ENCODE peak calls at places on chromosomes 11 and 22, in nine cellular contexts. J, C, U, W, H, V, L, G and F are unnamed samples.

GRCh38 chr11:8005556-8005955 is 18.4 kb downstream of the EIF3F start:
- DNase-seq in H (no peak), U (no peak), C (no peak), L (no peak), W (no peak), G (no peak), V (no peak), J (no peak), F (no peak)

GRCh38 chr22:19150482-19151328 is 613 bp upstream of the GSC2 start:
- DNase-seq in J (no peak), G (no peak), W (no peak), C (no peak), L (no peak), U (no peak), V (no peak), H (no peak), F (no peak)

GRCh38 chr22:19875531-19876313 is 21.0 kb upstream of the GNB1L start:
- DNase-seq in J (no peak), H (no peak), V (no peak), L (no peak), W (no peak), U (no peak), G (no peak), C (no peak), F (no peak)

GRCh38 chr11:92443109-92443508 is 218.5 kb downstream of the FAT3 start:
- DNase-seq in J (no peak), V (no peak), L (no peak), W (no peak), G (no peak), C (no peak), U (no peak), H (no peak), F (no peak)

GRCh38 chr11:6926208-6927029 is at the start of gene ZNF215:
- DNase-seq in U (peak; percentile 82), C (peak; percentile 58), W (peak; percentile 37), V (peak; percentile 84), H (peak; percentile 96), J (peak; percentile 70), L (peak; percentile 91), G (no peak), F (peak; percentile 55)

GRCh38 chr11:119209186-119209585 is 3.0 kb downstream of the CBL start:
- DNase-seq in J (no peak), C (no peak), G (no peak), U (no peak), V (no peak), L (no peak), H (no peak), W (no peak), F (no peak)

GRCh38 chr11:89235976-89236375 is 58.3 kb downstream of the TYR start:
- DNase-seq in J (no peak), V (peak; percentile 1), C (no peak), L (no peak), U (no peak), G (no peak), H (no peak), W (no peak), F (no peak)

GRCh38 chr11:113274708-113275582 is 39.4 kb upstream of the TTC12 start:
- DNase-seq in G (no peak), U (peak; percentile 4), V (peak; percentile 17), C (no peak), H (peak; percentile 52), W (no peak), J (no peak), L (no peak), F (no peak)

GRCh38 chr11:29328961-29329441 is 687.8 kb downstream of the KCNA4 start:
- DNase-seq in V (peak; percentile 92), W (peak; percentile 70), L (peak; percentile 71), J (peak; percentile 8), H (peak; percentile 28), C (no peak), U (peak; percentile 56), G (no peak), F (peak; percentile 90)

GRCh38 chr22:48316876-48317250 is 1510.8 kb downstream of the BRD1 start:
- DNase-seq in C (no peak), U (no peak), W (no peak), L (no peak), H (no peak), V (no peak), G (no peak), J (no peak), F (no peak)

GRCh38 chr11:87454246-87454645 is 416.5 kb downstream of the TMEM135 start:
- DNase-seq in J (no peak), G (no peak), V (peak; percentile 23), C (no peak), L (no peak), U (no peak), W (no peak), H (no peak), F (no peak)

GRCh38 chr11:85718991-85719807 is 33.2 kb upstream of the CCDC89 start:
- DNase-seq in U (peak; percentile 92), C (no peak), W (peak; percentile 97), J (no peak), V (peak; percentile 93), L (no peak), G (peak; percentile 57), H (peak; percentile 86), F (peak; percentile 43)

GRCh38 chr22:42324991-42325710 is 54.7 kb upstream of the TCF20 start:
- DNase-seq in C (no peak), W (no peak), G (no peak), L (no peak), J (no peak), U (no peak), H (no peak), V (no peak), F (peak; percentile 88)

GRCh38 chr11:107587306-107587979 is 3.5 kb upstream of the ELMOD1 start:
- DNase-seq in H (no peak), U (no peak), J (no peak), L (no peak), W (no peak), V (peak; percentile 59), C (no peak), G (no peak), F (no peak)

GRCh38 chr11:78313181-78313788 is 104.3 kb downstream of the GAB2 start:
- DNase-seq in L (peak; percentile 7), W (no peak), V (peak; percentile 86), J (no peak), H (no peak), G (no peak), C (no peak), U (peak; percentile 8), F (peak; percentile 41)

GRCh38 chr11:55714982-55715888 is 53.2 kb downstream of the OR4C6 start:
- DNase-seq in L (peak; percentile 60), G (no peak), W (no peak), H (peak; percentile 57), V (no peak), C (no peak), U (no peak), J (no peak), F (peak; percentile 58)

GRCh38 chr11:69703711-69704507 is at the start of gene FGF19:
- DNase-seq in U (no peak), G (no peak), C (no peak), W (no peak), V (no peak), L (peak; percentile 66), H (peak; percentile 87), J (no peak), F (no peak)

GRCh38 chr11:4065601-4066377 is 28.8 kb upstream of the RRM1 start:
- DNase-seq in C (no peak), U (no peak), L (no peak), J (no peak), W (no peak), G (no peak), H (peak; percentile 56), V (no peak), F (no peak)

GRCh38 chr11:1077033-1077416 is 2.4 kb downstream of the MUC2 start:
- DNase-seq in W (no peak), V (no peak), U (no peak), G (no peak), C (no peak), H (no peak), L (no peak), J (no peak), F (no peak)

GRCh38 chr11:33735426-33736147 is 636 bp downstream of the CD59 start:
- DNase-seq in H (peak; percentile 52), G (no peak), W (no peak), C (peak; percentile 64), L (peak; percentile 74), V (peak; percentile 36), J (peak; percentile 73), U (peak; percentile 31), F (peak; percentile 65)

GRCh38 chr22:40509401-40510134 is 127.0 kb downstream of the MRTFA start:
- DNase-seq in G (peak; percentile 2), W (peak; percentile 79), H (no peak), J (no peak), U (peak; percentile 88), V (peak; percentile 92), C (no peak), L (no peak), F (no peak)

GRCh38 chr22:25134028-25134427 is 65.6 kb upstream of the CRYBB3 start:
- DNase-seq in G (no peak), J (no peak), L (peak; percentile 8), H (no peak), C (no peak), W (no peak), V (no peak), U (no peak), F (no peak)

GRCh38 chr11:48087974-48088681 is 107.8 kb downstream of the PTPRJ start:
- DNase-seq in C (no peak), H (no peak), L (peak; percentile 85), J (no peak), V (no peak), W (no peak), G (no peak), U (peak; percentile 78), F (no peak)

GRCh38 chr11:65589444-65590239 is 6.0 kb downstream of the KCNK7 start:
- DNase-seq in U (no peak), W (no peak), G (no peak), V (no peak), C (no peak), J (peak; percentile 79), L (no peak), H (no peak), F (no peak)

GRCh38 chr22:38829485-38829884 is 14.3 kb downstream of the NPTXR start:
- DNase-seq in J (no peak), C (no peak), W (no peak), G (no peak), H (no peak), L (no peak), V (no peak), U (no peak), F (no peak)

GRCh38 chr11:2555376-2555775 is 110.6 kb downstream of the KCNQ1 start:
- DNase-seq in J (no peak), U (no peak), L (no peak), W (no peak), G (no peak), H (no peak), V (no peak), C (no peak), F (no peak)